ENCODE peak calls at places on chromosomes 7 and 10, in four cellular contexts. T is H1, J is IMR-90, V is K562. N is an unnamed sample.

GRCh38 chr10:58712982-58713381 is 200.3 kb downstream of the BICC1 start:
- DNase-seq in J (no peak), T (no peak), V (no peak), N (no peak)

GRCh38 chr10:30434273-30435067 is 486 bp downstream of the MAP3K8 start:
- DNase-seq in J (peak), T (no peak), V (peak), N (no peak)

GRCh38 chr10:13993634-13994033 is 337.1 kb downstream of the FRMD4A start:
- DNase-seq in J (no peak), T (no peak), V (no peak), N (no peak)

GRCh38 chr7:31874631-31875374 is 187.8 kb downstream of the PPP1R17 start:
- DNase-seq in V (no peak), T (no peak), J (no peak), N (no peak)

GRCh38 chr7:6436385-6436685 is 11.4 kb downstream of the DAGLB start:
- DNase-seq in J (no peak), V (no peak), T (no peak), N (no peak)

GRCh38 chr7:157521061-157521731 is 184.4 kb downstream of the DNAJB6 start:
- DNase-seq in T (no peak), V (no peak), J (no peak), N (no peak)

GRCh38 chr10:77180104-77180503 is 457.5 kb downstream of the KCNMA1 start:
- DNase-seq in T (no peak), V (no peak), J (no peak), N (no peak)

GRCh38 chr10:98391065-98391464 is 23.9 kb downstream of the PYROXD2 start:
- DNase-seq in T (no peak), V (no peak), J (no peak), N (no peak)

GRCh38 chr7:76364198-76364584 is 5.4 kb upstream of the YWHAG start:
- DNase-seq in V (peak), J (peak), T (no peak), N (no peak)

GRCh38 chr7:40008218-40008815 is 58.3 kb downstream of the CDK13 start:
- DNase-seq in J (peak), V (no peak), T (no peak), N (no peak)

GRCh38 chr7:9939171-9939570 is 1034.5 kb upstream of the PHF14 start:
- DNase-seq in V (peak), T (no peak), J (no peak), N (no peak)

GRCh38 chr10:47421057-47421952 is 37.2 kb upstream of the ZNF488 start:
- DNase-seq in V (no peak), T (no peak), J (peak), N (no peak)

GRCh38 chr10:15334650-15335323 is 36.3 kb downstream of the FAM171A1 start:
- DNase-seq in T (no peak), V (no peak), J (no peak), N (no peak)

GRCh38 chr10:72638586-72639440 is 12.9 kb upstream of the MICU1 start:
- DNase-seq in J (no peak), V (no peak), T (no peak), N (no peak)

GRCh38 chr10:102714621-102715455 is at the start of gene SFXN2:
- DNase-seq in T (no peak), J (no peak), V (peak), N (no peak)

GRCh38 chr7:55556031-55556430 is 16.3 kb downstream of the VOPP1 start:
- DNase-seq in T (no peak), J (no peak), V (no peak), N (no peak)

GRCh38 chr10:64115913-64116643 is 594.9 kb downstream of the REEP3 start:
- DNase-seq in T (no peak), V (peak), J (no peak), N (no peak)

GRCh38 chr7:92644406-92645113 is 54.4 kb upstream of the FAM133B start:
- DNase-seq in V (no peak), J (peak), T (no peak), N (no peak)

DNA sequence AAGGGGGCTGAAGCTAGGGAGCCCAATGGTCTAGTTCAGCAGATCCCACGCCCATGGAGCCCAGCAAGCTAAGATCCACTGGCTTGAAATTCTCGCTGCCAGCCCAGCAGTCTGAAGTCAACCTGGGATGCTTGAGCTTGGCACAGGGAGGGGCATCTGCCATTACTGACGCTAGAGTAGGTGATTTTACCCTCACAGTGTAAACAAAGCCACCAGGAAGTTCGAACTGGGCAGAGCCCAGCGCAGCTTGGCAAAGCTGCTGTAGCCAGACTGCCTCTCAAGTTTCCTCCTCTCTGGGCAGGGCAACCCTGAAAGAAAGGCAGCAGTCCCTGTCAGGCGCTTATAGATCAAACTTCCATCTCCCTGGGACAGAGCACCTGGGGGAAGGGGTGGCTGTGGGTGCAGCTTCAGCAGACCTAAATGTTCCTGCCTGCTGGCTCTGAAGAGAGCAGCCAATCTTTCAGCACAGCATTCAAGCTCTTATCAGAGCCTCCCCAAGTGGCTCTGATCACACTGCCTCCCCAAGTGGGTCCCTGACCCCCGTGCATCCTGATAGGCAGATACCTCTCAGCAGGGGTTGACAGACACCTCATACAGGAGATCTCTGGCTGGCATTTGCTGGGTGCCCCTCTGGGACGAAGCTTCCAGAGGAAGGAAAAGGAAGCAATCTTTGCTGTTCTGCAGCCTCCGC is 167.8 kb downstream of the CCDC71L start:
- DNase-seq in T (no peak), J (no peak), V (peak), N (no peak)
- TF ChIP-seq CHD1 in T (no peak), J (no peak), V (no peak), N (no peak)

GRCh38 chr10:310371-310770 is 175.1 kb downstream of the ZMYND11 start:
- DNase-seq in T (no peak), J (no peak), V (no peak), N (no peak)
- TF ChIP-seq CHD1 in T (no peak), J (no peak), V (no peak), N (no peak)

DNA sequence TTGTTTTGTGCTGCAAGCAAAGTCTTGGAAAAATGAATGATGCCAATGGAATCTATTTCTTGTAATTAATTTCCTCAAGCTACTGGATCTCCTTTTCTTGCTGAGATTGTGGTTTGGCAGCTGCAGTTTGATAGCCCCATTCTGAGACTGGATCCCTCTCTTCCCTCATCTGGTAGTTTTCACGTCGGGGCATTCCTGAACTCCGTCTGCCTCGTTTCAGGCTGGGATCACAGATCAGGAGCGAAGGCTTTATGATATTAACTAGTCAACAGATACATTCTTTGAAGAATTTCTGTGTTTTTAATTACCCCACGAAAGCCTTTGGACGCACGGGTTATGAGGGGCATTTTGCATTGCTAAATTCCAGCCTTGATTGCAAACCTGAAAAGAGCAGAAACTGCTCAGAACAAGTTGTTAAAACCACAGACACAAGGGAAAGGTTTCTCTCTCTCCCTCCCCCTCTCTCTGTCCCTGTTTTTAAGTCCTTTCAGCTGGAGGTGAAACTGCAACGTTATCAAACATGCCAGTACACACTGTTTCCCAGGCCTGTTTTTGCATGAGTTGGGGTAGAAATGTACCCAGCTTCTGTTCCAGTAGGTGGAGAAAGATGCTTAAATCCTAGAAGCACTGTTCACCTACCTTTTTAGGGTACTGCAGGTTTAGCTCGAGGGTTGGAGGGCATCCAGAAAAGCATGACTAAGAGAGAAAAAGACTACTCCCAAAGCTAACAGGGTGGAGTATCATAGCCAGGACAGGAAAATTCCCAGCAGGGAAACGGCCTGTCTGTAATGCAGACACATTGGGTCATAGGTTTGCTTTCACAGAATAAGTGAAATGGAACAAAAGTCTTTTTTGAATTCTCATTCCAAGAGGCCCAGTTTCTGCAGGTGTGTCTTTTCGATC is 124.3 kb downstream of the CUX1 start:
- DNase-seq in T (no peak), V (peak), J (peak), N (no peak)
- TF ChIP-seq CHD1 in T (no peak), V (no peak), J (no peak), N (no peak)

DNA sequence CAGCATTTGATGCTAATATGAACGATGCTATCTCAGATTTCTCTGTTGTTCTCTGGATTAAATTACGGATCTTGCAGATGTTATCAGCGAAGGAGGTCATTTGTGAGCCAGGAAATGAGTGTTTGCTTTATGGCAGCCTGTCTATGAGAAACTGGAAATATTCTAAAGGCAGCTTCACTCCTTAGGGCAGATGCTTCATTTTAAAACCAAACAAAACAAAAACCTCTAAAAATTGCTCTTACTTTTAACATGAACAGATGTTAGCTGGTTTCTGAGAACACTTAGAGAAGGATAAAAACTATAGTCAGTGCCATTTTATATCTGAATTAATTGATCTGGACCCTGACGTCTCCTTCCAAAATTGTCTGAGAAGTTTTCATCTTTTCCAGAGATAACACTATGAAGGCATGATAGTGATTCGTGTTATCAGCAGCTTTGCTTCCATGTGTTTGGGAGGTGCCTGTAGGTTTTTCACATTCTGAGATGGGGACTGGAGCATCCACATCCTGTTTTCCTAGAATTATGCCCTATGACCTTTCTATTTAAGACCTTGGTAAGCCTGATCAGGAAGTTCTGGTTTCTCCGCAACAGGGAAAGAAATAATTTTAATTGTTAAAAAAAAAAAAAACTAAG is 53.1 kb downstream of the CPED1 start:
- DNase-seq in J (peak), V (peak), T (no peak), N (no peak)
- TF ChIP-seq CHD1 in J (no peak), V (no peak), T (no peak), N (no peak)

GRCh38 chr10:129057856-129058663 is 409.0 kb upstream of the MGMT start:
- DNase-seq in T (no peak), V (no peak), J (no peak), N (peak)
- TF ChIP-seq CHD1 in T (no peak), V (no peak), J (no peak), N (no peak)

GRCh38 chr7:12754179-12754578 is 66.7 kb downstream of the ARL4A start:
- DNase-seq in J (peak), V (no peak), T (no peak), N (no peak)

GRCh38 chr7:12747687-12748306 is 60.4 kb downstream of the ARL4A start:
- DNase-seq in V (peak), J (peak), T (no peak), N (no peak)

GRCh38 chr7:12749746-12750145 is 62.3 kb downstream of the ARL4A start:
- DNase-seq in J (no peak), T (no peak), V (no peak), N (no peak)

GRCh38 chr7:12749069-12749468 is 61.6 kb downstream of the ARL4A start:
- DNase-seq in T (no peak), J (no peak), V (no peak), N (no peak)

DNA sequence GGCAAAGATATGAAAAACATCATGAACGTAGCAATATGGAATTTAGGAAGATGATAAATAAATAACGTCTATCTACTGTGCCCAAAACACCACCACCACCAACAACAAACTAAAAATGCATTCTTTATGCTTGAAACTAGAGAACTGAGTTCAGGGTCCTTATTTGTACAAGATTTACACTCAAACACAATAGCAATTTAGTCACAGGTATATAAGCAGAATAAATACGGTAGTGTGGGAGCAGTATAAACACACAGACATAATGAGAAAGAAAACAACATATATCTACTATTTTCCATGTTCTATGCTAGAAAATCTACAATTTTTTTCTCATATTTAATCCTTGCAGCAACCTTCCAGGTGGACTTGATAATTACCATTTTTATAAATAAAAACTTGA is 64.3 kb downstream of the ARL4A start:
- DNase-seq in T (no peak), V (no peak), J (no peak), N (no peak)
- TF ChIP-seq CHD1 in T (no peak), V (no peak), J (no peak), N (no peak)

DNA sequence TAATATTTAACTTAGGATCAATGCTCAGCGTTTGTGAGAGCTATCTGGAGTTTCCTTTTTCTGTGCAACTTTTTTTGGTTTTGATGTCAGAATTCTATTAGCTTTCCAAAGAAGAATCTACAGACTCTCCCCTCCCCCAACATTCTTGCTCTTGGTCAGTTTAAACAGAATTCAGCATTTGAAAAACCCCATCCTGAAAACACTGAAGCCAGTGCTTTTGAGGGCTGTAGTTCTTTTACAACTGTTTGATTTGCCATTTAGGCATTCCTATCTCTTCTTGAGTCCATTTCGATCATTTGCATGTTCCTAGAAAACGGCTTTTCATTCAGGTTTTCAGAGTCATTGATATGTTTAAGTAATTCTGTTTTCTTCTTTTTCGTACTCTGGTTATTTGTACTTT is 15.7 kb upstream of the CXCL12 start:
- DNase-seq in T (no peak), V (no peak), J (no peak), N (no peak)
- TF ChIP-seq CHD1 in T (no peak), V (no peak), J (no peak), N (no peak)

GRCh38 chr7:2512179-2512644 is 7.4 kb upstream of the LFNG start:
- DNase-seq in T (no peak), V (no peak), J (no peak), N (no peak)
- TF ChIP-seq CHD1 in T (no peak), V (no peak), J (no peak), N (no peak)